ENCODE peak calls at places on chromosomes 6 and 20, in ten cellular contexts. T, I, N, K, H, J, R, X, W and O are unnamed samples.

GRCh38 chr6:80769101-80769500 is 662.6 kb downstream of the BCKDHB start:
- DNase-seq in T (no peak), I (no peak), N (no peak), K (no peak), H (no peak), J (no peak), R (no peak), X (no peak), W (no peak), O (no peak)

GRCh38 chr20:51610761-51611624 is 68.5 kb upstream of the NFATC2 start:
- DNase-seq in T (no peak), I (no peak), N (no peak), K (no peak), H (no peak), J (no peak), R (no peak), X (no peak), W (no peak), O (no peak)

GRCh38 chr6:6469074-6469473 is 119.4 kb upstream of the LY86 start:
- DNase-seq in T (no peak), I (no peak), N (no peak), K (no peak), H (no peak), J (no peak), R (no peak), X (no peak), W (no peak), O (peak)

GRCh38 chr6:10373642-10374359 is 41.1 kb downstream of the TFAP2A start:
- DNase-seq in T (no peak), I (no peak), N (no peak), K (no peak), H (peak), J (no peak), R (no peak), X (no peak), W (no peak), O (no peak)

GRCh38 chr6:147154454-147154853 is 49.8 kb upstream of the STXBP5 start:
- DNase-seq in T (no peak), I (no peak), N (no peak), K (no peak), H (peak), J (no peak), R (no peak), X (peak), W (no peak), O (peak)

GRCh38 chr6:148822819-148823218 is 76.0 kb downstream of the UST start:
- DNase-seq in T (no peak), I (no peak), N (no peak), K (no peak), H (no peak), J (no peak), R (no peak), X (no peak), W (no peak), O (no peak)

GRCh38 chr20:34066476-34067090 is 45.5 kb downstream of the EIF2S2 start:
- DNase-seq in T (no peak), I (no peak), N (no peak), K (no peak), H (peak), J (no peak), R (no peak), X (peak), W (peak), O (no peak)

GRCh38 chr6:152598421-152598820 is 38.7 kb downstream of the SYNE1 start:
- DNase-seq in T (no peak), I (no peak), N (no peak), K (no peak), H (no peak), J (no peak), R (no peak), X (no peak), W (no peak), O (no peak)

GRCh38 chr6:127090051-127090450 is 28.4 kb upstream of the RSPO3 start:
- DNase-seq in T (no peak), I (no peak), N (no peak), K (no peak), H (no peak), J (no peak), R (no peak), X (no peak), W (no peak), O (no peak)

GRCh38 chr20:13022401-13023170 is 13.8 kb downstream of the SPTLC3 start:
- DNase-seq in T (no peak), I (no peak), N (no peak), K (no peak), H (peak), J (no peak), R (no peak), X (peak), W (no peak), O (no peak)

GRCh38 chr20:25148181-25148981 is 47.1 kb upstream of the ENTPD6 start:
- DNase-seq in T (peak), I (no peak), N (peak), K (no peak), H (no peak), J (no peak), R (peak), X (no peak), W (peak), O (no peak)

GRCh38 chr6:107075951-107076381 is 39.3 kb downstream of the BEND3 start:
- DNase-seq in T (no peak), I (no peak), N (no peak), K (no peak), H (peak), J (peak), R (no peak), X (no peak), W (peak), O (peak)
- TF ChIP-seq CTCF in T (no peak), I (no peak), N (no peak), K (no peak), H (peak), J (peak), R (no peak), X (peak), W (peak), O (no peak)

GRCh38 chr20:43096471-43096870 is 93.2 kb downstream of the PTPRT start:
- DNase-seq in T (no peak), I (no peak), N (peak), K (no peak), H (no peak), J (no peak), R (no peak), X (peak), W (no peak), O (no peak)

GRCh38 chr20:43102394-43102793 is 87.3 kb downstream of the PTPRT start:
- DNase-seq in T (no peak), I (no peak), N (peak), K (no peak), H (no peak), J (peak), R (no peak), X (no peak), W (peak), O (peak)
- TF ChIP-seq CTCF in T (no peak), I (no peak), N (peak), K (no peak), H (no peak), J (peak), R (no peak), X (no peak), W (peak), O (peak)

DNA sequence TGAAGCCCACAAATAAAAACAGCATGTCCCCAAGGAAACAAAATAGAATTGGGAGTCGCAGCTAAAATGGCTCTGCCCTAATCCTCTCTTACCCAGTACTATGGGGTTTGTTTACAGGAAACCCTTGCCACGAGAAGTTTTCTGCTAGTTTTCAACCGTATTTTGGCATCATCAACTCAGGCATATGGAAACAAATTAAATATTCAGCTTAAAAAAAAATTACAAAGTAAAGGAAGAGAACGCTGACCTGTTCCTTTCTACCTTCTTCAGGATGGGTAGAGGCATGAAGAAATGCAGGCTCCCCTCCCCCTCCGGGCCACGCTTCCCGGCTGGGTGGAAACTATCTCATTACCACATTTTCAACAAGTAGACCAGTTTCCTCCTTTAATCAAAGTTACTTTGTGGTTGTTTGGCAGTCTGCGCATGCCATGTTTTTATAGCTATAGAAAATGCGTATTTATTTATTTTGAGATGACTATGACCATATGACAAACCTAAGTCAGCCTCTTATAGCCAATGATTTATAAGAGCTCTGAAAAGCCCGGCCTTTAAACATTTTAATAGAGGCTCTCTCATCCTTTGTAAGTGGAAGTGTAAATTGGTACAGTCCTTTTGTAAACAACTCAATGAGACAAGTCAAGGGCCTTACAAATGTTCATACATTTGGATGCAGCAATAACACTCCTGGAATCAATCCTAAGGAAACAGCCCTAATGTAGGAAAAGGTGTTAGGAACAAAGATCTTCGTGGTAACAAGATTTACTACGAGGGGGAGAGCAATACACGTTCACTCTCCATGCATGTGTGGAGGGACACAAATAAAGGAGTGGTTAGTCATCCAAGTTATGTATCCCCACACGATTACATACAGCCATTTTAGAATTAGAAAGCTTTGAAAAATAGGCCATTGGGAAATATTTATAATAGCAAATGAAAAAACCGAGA is 16.1 kb upstream of the ZNF217 start:
- DNase-seq in T (peak), I (no peak), N (peak), K (peak), H (no peak), J (peak), R (peak), X (peak), W (peak), O (peak)
- TF ChIP-seq CTCF in T (no peak), I (no peak), N (no peak), K (no peak), H (no peak), J (no peak), R (no peak), X (no peak), W (no peak), O (no peak)

GRCh38 chr6:154502564-154502963 is 7.9 kb downstream of the CNKSR3 start:
- DNase-seq in T (no peak), I (no peak), N (no peak), K (no peak), H (no peak), J (no peak), R (no peak), X (no peak), W (no peak), O (no peak)

GRCh38 chr6:154501287-154501868 is 9.1 kb downstream of the CNKSR3 start:
- DNase-seq in T (no peak), I (no peak), N (no peak), K (no peak), H (no peak), J (no peak), R (no peak), X (no peak), W (no peak), O (no peak)

GRCh38 chr6:154499854-154500589 is 10.5 kb downstream of the CNKSR3 start:
- DNase-seq in T (no peak), I (no peak), N (no peak), K (no peak), H (no peak), J (no peak), R (no peak), X (no peak), W (no peak), O (no peak)

GRCh38 chr6:154498340-154498934 is 12.0 kb downstream of the CNKSR3 start:
- DNase-seq in T (no peak), I (no peak), N (no peak), K (no peak), H (no peak), J (no peak), R (no peak), X (no peak), W (no peak), O (no peak)

DNA sequence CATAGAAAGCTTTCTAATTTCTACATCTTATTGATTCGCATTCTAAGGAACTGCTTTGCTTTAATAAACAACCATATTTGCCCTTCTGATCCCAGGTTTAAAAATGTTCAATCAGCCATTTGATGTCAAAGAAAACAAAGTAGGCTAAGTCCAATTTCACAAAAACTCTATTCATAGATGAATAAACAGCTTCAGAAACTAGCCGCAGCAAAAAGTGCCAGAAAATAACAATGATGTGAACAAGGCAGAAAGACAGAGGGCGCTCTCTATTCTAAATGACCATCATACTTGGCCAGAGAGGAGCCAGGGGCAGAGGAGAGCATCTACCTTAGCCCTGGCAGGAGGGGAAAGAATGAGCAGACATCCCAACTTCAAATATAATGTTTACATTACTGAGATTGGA is 9.7 kb downstream of the CNKSR3 start:
- DNase-seq in T (no peak), I (no peak), N (no peak), K (no peak), H (no peak), J (no peak), R (no peak), X (peak), W (no peak), O (no peak)
- TF ChIP-seq CTCF in T (peak), I (peak), N (peak), K (peak), H (peak), J (peak), R (no peak), X (peak), W (peak), O (peak)

GRCh38 chr6:166341464-166341863 is 881 bp downstream of the SFT2D1 start:
- DNase-seq in T (no peak), I (no peak), N (no peak), K (no peak), H (no peak), J (peak), R (no peak), X (no peak), W (no peak), O (peak)
- TF ChIP-seq CTCF in T (no peak), I (no peak), N (no peak), K (no peak), H (no peak), J (no peak), R (no peak), X (no peak), W (no peak), O (no peak)

GRCh38 chr6:156933201-156934053 is 156.2 kb downstream of the ARID1B start:
- DNase-seq in T (no peak), I (no peak), N (peak), K (peak), H (no peak), J (peak), R (no peak), X (peak), W (peak), O (peak)
- TF ChIP-seq CTCF in T (peak), I (no peak), N (no peak), K (no peak), H (no peak), J (peak), R (no peak), X (no peak), W (peak), O (no peak)

GRCh38 chr6:43506171-43506570 is 4.0 kb downstream of the LRRC73 start:
- DNase-seq in T (no peak), I (no peak), N (no peak), K (no peak), H (no peak), J (no peak), R (peak), X (no peak), W (no peak), O (no peak)

GRCh38 chr6:43506667-43507471 is 3.3 kb downstream of the LRRC73 start:
- DNase-seq in T (peak), I (peak), N (peak), K (peak), H (peak), J (peak), R (peak), X (peak), W (peak), O (peak)

GRCh38 chr6:43503443-43503842 is 6.7 kb downstream of the LRRC73 start:
- DNase-seq in T (no peak), I (no peak), N (no peak), K (no peak), H (no peak), J (no peak), R (no peak), X (no peak), W (no peak), O (no peak)

GRCh38 chr6:43504756-43505593 is 5.2 kb downstream of the LRRC73 start:
- DNase-seq in T (no peak), I (no peak), N (no peak), K (no peak), H (no peak), J (no peak), R (peak), X (no peak), W (no peak), O (no peak)

GRCh38 chr6:43505718-43506117 is 4.4 kb downstream of the LRRC73 start:
- DNase-seq in T (no peak), I (no peak), N (peak), K (no peak), H (no peak), J (no peak), R (peak), X (no peak), W (no peak), O (no peak)
- TF ChIP-seq CTCF in T (no peak), I (no peak), N (no peak), K (no peak), H (no peak), J (no peak), R (no peak), X (no peak), W (no peak), O (no peak)

GRCh38 chr6:30922447-30922852 is 8.4 kb downstream of the VARS2 start:
- DNase-seq in T (no peak), I (no peak), N (no peak), K (no peak), H (no peak), J (no peak), R (no peak), X (no peak), W (no peak), O (no peak)
- TF ChIP-seq CTCF in T (no peak), I (no peak), N (no peak), K (no peak), H (no peak), J (no peak), R (no peak), X (no peak), W (no peak), O (no peak)